ENCODE peak calls at places on chromosomes 16 and 17, in four cellular contexts. Y is dorsolateral prefrontal cortex, S is body of pancreas, V is ovary. O is an unnamed sample.

GRCh38 chr17:28247671-28248556 is 71.1 kb upstream of the TMEM97 start:
- DNase-seq in Y (no peak), S (no peak), V (no peak), O (no peak)

GRCh38 chr16:56614549-56614991 is 6.2 kb downstream of the MT2A start:
- DNase-seq in S (no peak), Y (no peak), V (no peak), O (no peak)

GRCh38 chr17:63540581-63540980 is 9.7 kb upstream of the DCAF7 start:
- DNase-seq in Y (no peak), S (no peak), V (no peak), O (no peak)

GRCh38 chr16:54275956-54276355 is 10.6 kb downstream of the IRX3 start:
- DNase-seq in Y (no peak), S (no peak), V (no peak), O (no peak)

GRCh38 chr16:50400967-50401348 is 32.2 kb upstream of the BRD7 start:
- DNase-seq in Y (no peak), S (no peak), V (no peak), O (no peak)

GRCh38 chr17:50155115-50155819 is 4.8 kb upstream of the PPP1R9B start:
- DNase-seq in S (no peak), V (peak; percentile 83), Y (no peak), O (peak; percentile 42)

GRCh38 chr16:89422527-89422904 is 67.8 kb downstream of the ANKRD11 start:
- DNase-seq in Y (no peak), S (no peak), V (no peak), O (peak; percentile 43)

GRCh38 chr17:15038656-15039055 is 226.5 kb downstream of the PMP22 start:
- DNase-seq in Y (no peak), S (no peak), V (no peak), O (no peak)

GRCh38 chr16:23768581-23768980 is 13.8 kb downstream of the CHP2 start:
- DNase-seq in S (no peak), Y (no peak), V (no peak), O (no peak)

GRCh38 chr16:46857261-46857962 is 26.4 kb upstream of the C16orf87 start:
- DNase-seq in S (peak; percentile 51), Y (peak; percentile 82), V (no peak), O (no peak)

GRCh38 chr16:5349661-5350060 is 252.1 kb upstream of the EEF2KMT start:
- DNase-seq in V (no peak), S (no peak), Y (no peak), O (no peak)

GRCh38 chr16:79316004-79316458 is 284.5 kb downstream of the MAF start:
- DNase-seq in Y (no peak), V (no peak), S (no peak), O (no peak)

GRCh38 chr17:6930754-6931153 is 65.1 kb upstream of the ALOX12 start:
- DNase-seq in Y (no peak), V (no peak), S (no peak), O (no peak)

GRCh38 chr17:12850996-12851395 is 61.7 kb downstream of the ARHGAP44 start:
- DNase-seq in Y (peak; percentile 35), V (no peak), S (no peak), O (no peak)

GRCh38 chr17:56785396-56785795 is 48.3 kb downstream of the C17orf67 start:
- DNase-seq in S (no peak), V (no peak), Y (no peak), O (no peak)

GRCh38 chr17:72164340-72164739 is 43.5 kb downstream of the SOX9 start:
- DNase-seq in Y (no peak), S (no peak), V (no peak), O (no peak)

GRCh38 chr17:46811978-46812583 is 6.4 kb downstream of the WNT3 start:
- DNase-seq in Y (no peak), S (no peak), V (no peak), O (no peak)

GRCh38 chr16:79381552-79382042 is 218.9 kb downstream of the MAF start:
- DNase-seq in S (no peak), V (no peak), Y (no peak), O (no peak)

GRCh38 chr17:17990282-17990681 is 17.6 kb downstream of the DRC3 start:
- DNase-seq in Y (no peak), V (no peak), S (no peak), O (no peak)

GRCh38 chr16:24738895-24739294 is 9.4 kb downstream of the TNRC6A start:
- DNase-seq in V (no peak), Y (no peak), S (no peak), O (no peak)

GRCh38 chr16:16127469-16128116 is 95.7 kb downstream of the ABCC6 start:
- DNase-seq in V (peak; percentile 76), Y (peak; percentile 72), S (peak; percentile 83), O (no peak)

GRCh38 chr17:43578699-43579569 is 32.8 kb upstream of the ETV4 start:
- DNase-seq in Y (no peak), S (peak; percentile 17), V (no peak), O (no peak)

GRCh38 chr16:11052080-11052808 is 107.9 kb downstream of the CLEC16A start:
- DNase-seq in Y (no peak), V (no peak), S (no peak), O (no peak)

GRCh38 chr17:59425085-59425901 is 93.8 kb downstream of the YPEL2 start:
- DNase-seq in V (peak; percentile 49), S (no peak), Y (peak; percentile 50), O (peak; percentile 67)

GRCh38 chr17:17700251-17700969 is 19.2 kb downstream of the RAI1 start:
- DNase-seq in S (peak; percentile 35), V (no peak), Y (no peak), O (no peak)

GRCh38 chr16:8070501-8070900 is 519.8 kb downstream of the TMEM114 start:
- DNase-seq in S (no peak), V (no peak), Y (no peak), O (no peak)

GRCh38 chr16:6957676-6958075 is 375.0 kb upstream of the RBFOX1 start:
- DNase-seq in Y (no peak), V (no peak), S (no peak), O (no peak)

GRCh38 chr16:67286441-67287235 is 7.3 kb downstream of the PLEKHG4 start:
- DNase-seq in V (no peak), S (no peak), Y (no peak), O (no peak)

GRCh38 chr16:66549284-66550131 is at the start of gene TK2:
- DNase-seq in V (peak; percentile 74), S (peak; percentile 81), Y (peak; percentile 36), O (peak; percentile 76)

GRCh38 chr17:4247361-4247980 is 16.3 kb downstream of the ANKFY1 start:
- DNase-seq in S (no peak), V (no peak), Y (no peak), O (no peak)

GRCh38 chr16:30893082-30893743 is 664 bp downstream of the BCL7C start:
- DNase-seq in S (no peak), Y (no peak), V (no peak), O (no peak)

GRCh38 chr17:40610359-40610758 is 37.3 kb downstream of the SMARCE1 start:
- DNase-seq in S (no peak), V (no peak), Y (no peak), O (no peak)
- H3K27me3 ChIP-seq in S (no peaks in the 10 kb centered on the region), V (no peaks in the 10 kb centered on the region), Y (no peaks in the 10 kb centered on the region), O (no peaks in the 10 kb centered on the region)

GRCh38 chr17:48149174-48150106 is 41.9 kb downstream of the SNX11 start:
- DNase-seq in S (no peak), V (no peak), Y (no peak), O (no peak)

GRCh38 chr17:48150107-48150463 is 42.5 kb downstream of the SNX11 start:
- DNase-seq in Y (no peak), V (no peak), S (no peak), O (no peak)

GRCh38 chr17:48148029-48148759 is 40.6 kb downstream of the SNX11 start:
- DNase-seq in Y (no peak), S (no peak), V (no peak), O (no peak)

GRCh38 chr17:48153711-48154642 is 46.4 kb downstream of the SNX11 start:
- DNase-seq in S (peak; percentile 89), V (no peak), Y (no peak), O (no peak)

GRCh38 chr17:48150602-48151001 is 43.0 kb downstream of the SNX11 start:
- DNase-seq in V (no peak), Y (no peak), S (no peak), O (no peak)
- H3K27me3 ChIP-seq in V (no peaks in the 10 kb centered on the region), Y (peaks cover 92% of the 10 kb centered on the region), S (no peaks in the 10 kb centered on the region), O (peaks cover 93% of the 10 kb centered on the region)

DNA sequence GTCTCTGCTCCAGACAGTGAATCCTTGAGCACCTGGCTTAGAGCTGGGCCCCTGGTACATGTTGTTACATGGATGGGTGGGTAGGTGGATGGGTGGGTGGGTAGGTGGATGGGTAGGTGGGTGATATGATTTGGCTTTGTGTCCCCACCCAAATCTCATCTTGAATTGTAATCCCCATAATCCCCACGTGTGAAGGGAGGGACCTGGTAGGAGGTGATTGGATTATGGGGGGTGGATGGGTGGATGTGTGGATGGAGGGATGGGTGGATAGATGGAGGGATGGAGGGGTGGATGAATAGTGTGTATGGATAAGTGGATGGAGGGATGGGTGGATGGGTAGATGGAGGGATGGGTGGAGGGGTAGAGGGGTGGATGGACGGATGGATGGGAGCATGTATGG is 26.6 kb upstream of the NPTX1 start:
- DNase-seq in Y (no peak), S (no peak), V (no peak), O (no peak)
- H3K27me3 ChIP-seq in Y (no peaks in the 10 kb centered on the region), S (no peaks in the 10 kb centered on the region), V (no peaks in the 10 kb centered on the region), O (peaks cover 5% of the 10 kb centered on the region)

GRCh38 chr17:65431116-65431515 is 130.3 kb downstream of the AXIN2 start:
- DNase-seq in V (no peak), Y (no peak), S (no peak), O (no peak)
- H3K27me3 ChIP-seq in V (no peaks in the 10 kb centered on the region), Y (no peaks in the 10 kb centered on the region), S (no peaks in the 10 kb centered on the region), O (no peaks in the 10 kb centered on the region)

GRCh38 chr17:33239702-33240101 is 53.4 kb downstream of the ASIC2 start:
- DNase-seq in S (no peak), V (no peak), Y (no peak), O (no peak)

GRCh38 chr17:33241390-33241789 is 51.7 kb downstream of the ASIC2 start:
- DNase-seq in S (no peak), Y (no peak), V (no peak), O (no peak)

GRCh38 chr17:33240397-33240796 is 52.7 kb downstream of the ASIC2 start:
- DNase-seq in Y (no peak), V (no peak), S (no peak), O (no peak)

GRCh38 chr17:33243732-33244131 is 49.4 kb downstream of the ASIC2 start:
- DNase-seq in S (no peak), Y (no peak), V (no peak), O (no peak)

DNA sequence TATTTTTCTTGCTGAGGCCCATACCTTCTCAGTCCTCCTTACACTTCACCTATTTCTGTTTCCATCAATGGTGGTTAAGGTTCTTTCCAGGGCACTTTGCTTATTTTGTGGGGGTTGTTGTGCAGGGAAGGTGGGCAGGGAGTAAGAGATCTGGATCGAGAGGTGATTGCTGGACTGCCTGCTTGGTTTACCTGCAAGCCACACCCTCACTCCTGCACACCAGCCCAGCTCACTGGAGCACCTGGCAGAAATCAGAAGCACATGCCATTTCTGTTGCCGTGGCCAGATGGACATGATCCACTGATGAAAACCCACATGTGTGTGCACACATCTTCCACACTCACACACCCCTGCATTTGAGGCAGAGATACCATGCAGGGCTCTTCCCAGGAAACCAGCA is 50.4 kb downstream of the ASIC2 start:
- DNase-seq in V (no peak), S (no peak), Y (no peak), O (no peak)
- H3K27me3 ChIP-seq in V (no peaks in the 10 kb centered on the region), S (no peaks in the 10 kb centered on the region), Y (no peaks in the 10 kb centered on the region), O (peaks cover 3% of the 10 kb centered on the region)